ENCODE peak calls at places on chromosomes 13 and 19, in five cellular contexts. One of them, this sample, is unnamed.

GRCh38 chr19:43527860-43528622 is 1.0 kb upstream of the ETHE1 start:
- DNase-seq in fibroblast of lung: no peak
- DNase-seq in A549: no peak
- DNase-seq in AG08396: no peak
- DNase-seq in activated CD8-positive, alpha-beta memory T cell treated with anti-CD3 and anti-CD28 coated beads for 4 hours: no peak
- DNase-seq in this sample: peak

GRCh38 chr13:35988648-35989081 is 142.5 kb downstream of the DCLK1 start:
- DNase-seq in fibroblast of lung: peak
- DNase-seq in A549: no peak
- DNase-seq in AG08396: no peak
- DNase-seq in activated CD8-positive, alpha-beta memory T cell treated with anti-CD3 and anti-CD28 coated beads for 4 hours: no peak
- DNase-seq in this sample: peak

GRCh38 chr13:27549406-27549981 is 70.8 kb downstream of the LNX2 start:
- DNase-seq in fibroblast of lung: no peak
- DNase-seq in A549: peak
- DNase-seq in AG08396: no peak
- DNase-seq in activated CD8-positive, alpha-beta memory T cell treated with anti-CD3 and anti-CD28 coated beads for 4 hours: no peak
- DNase-seq in this sample: no peak

GRCh38 chr13:47457631-47458030 is 543.4 kb downstream of the SUCLA2 start:
- DNase-seq in fibroblast of lung: peak
- DNase-seq in A549: no peak
- DNase-seq in AG08396: no peak
- DNase-seq in activated CD8-positive, alpha-beta memory T cell treated with anti-CD3 and anti-CD28 coated beads for 4 hours: no peak
- DNase-seq in this sample: peak

GRCh38 chr19:50547385-50548190 is 20.6 kb downstream of the LRRC4B start:
- DNase-seq in fibroblast of lung: no peak
- DNase-seq in A549: no peak
- DNase-seq in AG08396: no peak
- DNase-seq in activated CD8-positive, alpha-beta memory T cell treated with anti-CD3 and anti-CD28 coated beads for 4 hours: no peak
- DNase-seq in this sample: no peak

GRCh38 chr13:72384186-72384823 is 343.1 kb downstream of the MZT1 start:
- DNase-seq in fibroblast of lung: peak
- DNase-seq in A549: no peak
- DNase-seq in AG08396: no peak
- DNase-seq in activated CD8-positive, alpha-beta memory T cell treated with anti-CD3 and anti-CD28 coated beads for 4 hours: no peak
- DNase-seq in this sample: no peak

GRCh38 chr13:43755844-43756243 is 30.9 kb downstream of the ENOX1 start:
- DNase-seq in fibroblast of lung: no peak
- DNase-seq in A549: no peak
- DNase-seq in AG08396: no peak
- DNase-seq in activated CD8-positive, alpha-beta memory T cell treated with anti-CD3 and anti-CD28 coated beads for 4 hours: no peak
- DNase-seq in this sample: no peak

GRCh38 chr13:97257800-97258799 is 36.0 kb downstream of the MBNL2 start:
- DNase-seq in fibroblast of lung: peak
- DNase-seq in A549: peak
- DNase-seq in AG08396: peak
- DNase-seq in activated CD8-positive, alpha-beta memory T cell treated with anti-CD3 and anti-CD28 coated beads for 4 hours: no peak
- DNase-seq in this sample: peak

GRCh38 chr13:110818747-110819146 is 96.1 kb downstream of the ANKRD10 start:
- DNase-seq in fibroblast of lung: no peak
- DNase-seq in A549: no peak
- DNase-seq in AG08396: no peak
- DNase-seq in activated CD8-positive, alpha-beta memory T cell treated with anti-CD3 and anti-CD28 coated beads for 4 hours: no peak
- DNase-seq in this sample: no peak

GRCh38 chr19:41009700-41010235 is 18.7 kb downstream of the CYP2B6 start:
- DNase-seq in fibroblast of lung: no peak
- DNase-seq in A549: no peak
- DNase-seq in AG08396: no peak
- DNase-seq in activated CD8-positive, alpha-beta memory T cell treated with anti-CD3 and anti-CD28 coated beads for 4 hours: no peak
- DNase-seq in this sample: no peak

GRCh38 chr13:102311901-102312300 is 89.9 kb downstream of the FGF14 start:
- DNase-seq in fibroblast of lung: no peak
- DNase-seq in A549: no peak
- DNase-seq in AG08396: no peak
- DNase-seq in activated CD8-positive, alpha-beta memory T cell treated with anti-CD3 and anti-CD28 coated beads for 4 hours: no peak
- DNase-seq in this sample: no peak

GRCh38 chr13:42279080-42279479 is 7.1 kb downstream of the AKAP11 start:
- DNase-seq in fibroblast of lung: no peak
- DNase-seq in A549: no peak
- DNase-seq in AG08396: no peak
- DNase-seq in activated CD8-positive, alpha-beta memory T cell treated with anti-CD3 and anti-CD28 coated beads for 4 hours: no peak
- DNase-seq in this sample: no peak

GRCh38 chr13:29702912-29703351 is 107.4 kb upstream of the SLC7A1 start:
- DNase-seq in fibroblast of lung: peak
- DNase-seq in A549: peak
- DNase-seq in AG08396: no peak
- DNase-seq in activated CD8-positive, alpha-beta memory T cell treated with anti-CD3 and anti-CD28 coated beads for 4 hours: no peak
- DNase-seq in this sample: peak

GRCh38 chr19:49553451-49554271 is 25.9 kb downstream of the RCN3 start:
- DNase-seq in fibroblast of lung: no peak
- DNase-seq in A549: no peak
- DNase-seq in AG08396: peak
- DNase-seq in activated CD8-positive, alpha-beta memory T cell treated with anti-CD3 and anti-CD28 coated beads for 4 hours: no peak
- DNase-seq in this sample: peak

GRCh38 chr19:1233361-1233667 is 4.5 kb downstream of the CBARP start:
- DNase-seq in fibroblast of lung: no peak
- DNase-seq in A549: no peak
- DNase-seq in AG08396: no peak
- DNase-seq in activated CD8-positive, alpha-beta memory T cell treated with anti-CD3 and anti-CD28 coated beads for 4 hours: no peak
- DNase-seq in this sample: no peak

GRCh38 chr13:114100446-114101320 is 31.7 kb downstream of the RASA3 start:
- DNase-seq in fibroblast of lung: peak
- DNase-seq in A549: no peak
- DNase-seq in AG08396: no peak
- DNase-seq in activated CD8-positive, alpha-beta memory T cell treated with anti-CD3 and anti-CD28 coated beads for 4 hours: no peak
- DNase-seq in this sample: no peak

GRCh38 chr19:41225238-41226052 is 6.4 kb downstream of the AXL start:
- DNase-seq in fibroblast of lung: peak
- DNase-seq in A549: peak
- DNase-seq in AG08396: peak
- DNase-seq in activated CD8-positive, alpha-beta memory T cell treated with anti-CD3 and anti-CD28 coated beads for 4 hours: peak
- DNase-seq in this sample: peak

GRCh38 chr19:34184880-34185491 is 12.7 kb downstream of the LSM14A start:
- DNase-seq in fibroblast of lung: peak
- DNase-seq in A549: no peak
- DNase-seq in AG08396: no peak
- DNase-seq in activated CD8-positive, alpha-beta memory T cell treated with anti-CD3 and anti-CD28 coated beads for 4 hours: no peak
- DNase-seq in this sample: peak

GRCh38 chr19:35128398-35129057 is 6.3 kb downstream of the LGI4 start:
- DNase-seq in fibroblast of lung: no peak
- DNase-seq in A549: no peak
- DNase-seq in AG08396: no peak
- DNase-seq in activated CD8-positive, alpha-beta memory T cell treated with anti-CD3 and anti-CD28 coated beads for 4 hours: no peak
- DNase-seq in this sample: no peak

GRCh38 chr19:39823693-39824092 is 10.3 kb downstream of the DYRK1B start:
- DNase-seq in fibroblast of lung: peak
- DNase-seq in A549: no peak
- DNase-seq in AG08396: no peak
- DNase-seq in activated CD8-positive, alpha-beta memory T cell treated with anti-CD3 and anti-CD28 coated beads for 4 hours: no peak
- DNase-seq in this sample: no peak

GRCh38 chr13:27751953-27752352 is 40.3 kb upstream of the GSX1 start:
- DNase-seq in fibroblast of lung: no peak
- DNase-seq in A549: no peak
- DNase-seq in AG08396: no peak
- DNase-seq in activated CD8-positive, alpha-beta memory T cell treated with anti-CD3 and anti-CD28 coated beads for 4 hours: no peak
- DNase-seq in this sample: no peak

GRCh38 chr19:36059180-36059910 is 4.6 kb downstream of the WDR62 start:
- DNase-seq in fibroblast of lung: no peak
- DNase-seq in A549: no peak
- DNase-seq in AG08396: no peak
- DNase-seq in activated CD8-positive, alpha-beta memory T cell treated with anti-CD3 and anti-CD28 coated beads for 4 hours: no peak
- DNase-seq in this sample: no peak

GRCh38 chr19:17902701-17903100 is 30.1 kb upstream of the CCDC124 start:
- DNase-seq in fibroblast of lung: peak
- DNase-seq in A549: no peak
- DNase-seq in AG08396: peak
- DNase-seq in activated CD8-positive, alpha-beta memory T cell treated with anti-CD3 and anti-CD28 coated beads for 4 hours: no peak
- DNase-seq in this sample: peak

GRCh38 chr13:112849500-112849899 is 119.5 kb upstream of the MCF2L start:
- DNase-seq in fibroblast of lung: peak
- DNase-seq in A549: no peak
- DNase-seq in AG08396: no peak
- DNase-seq in activated CD8-positive, alpha-beta memory T cell treated with anti-CD3 and anti-CD28 coated beads for 4 hours: no peak
- DNase-seq in this sample: no peak

GRCh38 chr19:10646781-10647180 is 7.4 kb upstream of the ILF3 start:
- DNase-seq in fibroblast of lung: no peak
- DNase-seq in A549: no peak
- DNase-seq in AG08396: no peak
- DNase-seq in activated CD8-positive, alpha-beta memory T cell treated with anti-CD3 and anti-CD28 coated beads for 4 hours: no peak
- DNase-seq in this sample: no peak

GRCh38 chr19:50931023-50931422 is 19.8 kb upstream of the KLK4 start:
- DNase-seq in fibroblast of lung: no peak
- DNase-seq in A549: no peak
- DNase-seq in AG08396: no peak
- DNase-seq in activated CD8-positive, alpha-beta memory T cell treated with anti-CD3 and anti-CD28 coated beads for 4 hours: no peak
- DNase-seq in this sample: no peak

GRCh38 chr19:1956143-1956537 is 15.2 kb downstream of the CSNK1G2 start:
- DNase-seq in fibroblast of lung: no peak
- DNase-seq in A549: no peak
- DNase-seq in AG08396: no peak
- DNase-seq in activated CD8-positive, alpha-beta memory T cell treated with anti-CD3 and anti-CD28 coated beads for 4 hours: no peak
- DNase-seq in this sample: no peak

GRCh38 chr13:98273824-98274786 is 97.0 kb upstream of the RNF113B start:
- DNase-seq in fibroblast of lung: peak
- DNase-seq in A549: no peak
- DNase-seq in AG08396: no peak
- DNase-seq in activated CD8-positive, alpha-beta memory T cell treated with anti-CD3 and anti-CD28 coated beads for 4 hours: no peak
- DNase-seq in this sample: peak

GRCh38 chr19:13834308-13834790 is 39.1 kb downstream of the ZSWIM4 start:
- DNase-seq in fibroblast of lung: no peak
- DNase-seq in A549: peak
- DNase-seq in AG08396: peak
- DNase-seq in activated CD8-positive, alpha-beta memory T cell treated with anti-CD3 and anti-CD28 coated beads for 4 hours: no peak
- DNase-seq in this sample: peak

GRCh38 chr19:44904426-44904994 is 1.1 kb upstream of the APOE start:
- DNase-seq in fibroblast of lung: no peak
- DNase-seq in A549: peak
- DNase-seq in AG08396: no peak
- DNase-seq in activated CD8-positive, alpha-beta memory T cell treated with anti-CD3 and anti-CD28 coated beads for 4 hours: no peak
- DNase-seq in this sample: no peak

GRCh38 chr19:1001538-1002166 is 1.4 kb downstream of the GRIN3B start:
- DNase-seq in fibroblast of lung: no peak
- DNase-seq in A549: peak
- DNase-seq in AG08396: peak
- DNase-seq in activated CD8-positive, alpha-beta memory T cell treated with anti-CD3 and anti-CD28 coated beads for 4 hours: peak
- DNase-seq in this sample: no peak

GRCh38 chr13:70448820-70449219 is 340.6 kb upstream of the KLHL1 start:
- DNase-seq in fibroblast of lung: no peak
- DNase-seq in A549: no peak
- DNase-seq in AG08396: no peak
- DNase-seq in activated CD8-positive, alpha-beta memory T cell treated with anti-CD3 and anti-CD28 coated beads for 4 hours: no peak
- DNase-seq in this sample: no peak

GRCh38 chr13:46519177-46519576 is 33.8 kb upstream of the LRCH1 start:
- DNase-seq in fibroblast of lung: no peak
- DNase-seq in A549: no peak
- DNase-seq in AG08396: no peak
- DNase-seq in activated CD8-positive, alpha-beta memory T cell treated with anti-CD3 and anti-CD28 coated beads for 4 hours: no peak
- DNase-seq in this sample: no peak

GRCh38 chr19:441213-441823 is 19.5 kb downstream of the SHC2 start:
- DNase-seq in fibroblast of lung: no peak
- DNase-seq in A549: no peak
- DNase-seq in AG08396: no peak
- DNase-seq in activated CD8-positive, alpha-beta memory T cell treated with anti-CD3 and anti-CD28 coated beads for 4 hours: no peak
- DNase-seq in this sample: no peak